ENCODE peak calls at places on chromosome 1, in six cellular contexts. G is A549, R is foreskin fibroblast, C is neuronal stem cell, U is DND-41, D is ovary. X is an unnamed sample.

GRCh38 chr1:170133663-170134062 is 12.1 kb upstream of the NTMT2 start:
- DNase-seq in G (no peak), R (peak; percentile 12), C (no peak), U (no peak), D (no peak), X (no peak)

GRCh38 chr1:21912038-21912758 is 24.9 kb downstream of the HSPG2 start:
- DNase-seq in G (no peak), R (no peak), C (no peak), U (no peak), D (no peak), X (no peak)

GRCh38 chr1:183567584-183567983 is 22.7 kb downstream of the NCF2 start:
- DNase-seq in G (no peak), R (peak; percentile 43), C (no peak), U (peak; percentile 32), D (no peak), X (peak; percentile 21)

GRCh38 chr1:159944623-159945455 is 574 bp downstream of the IGSF9 start:
- DNase-seq in G (no peak), R (no peak), C (no peak), U (no peak), D (no peak), X (no peak)

GRCh38 chr1:81511281-81511680 is 289.5 kb upstream of the ADGRL2 start:
- DNase-seq in G (no peak), R (no peak), C (no peak), U (no peak), D (no peak), X (no peak)

GRCh38 chr1:6048179-6048867 is 2.6 kb downstream of the KCNAB2 start:
- DNase-seq in G (no peak), R (no peak), C (no peak), U (no peak), D (no peak), X (no peak)

GRCh38 chr1:179762241-179762640 is 19.1 kb downstream of the FAM163A start:
- DNase-seq in G (no peak), R (no peak), C (no peak), U (no peak), D (no peak), X (no peak)

GRCh38 chr1:230333590-230334446 is 92.3 kb downstream of the PGBD5 start:
- DNase-seq in G (no peak), R (no peak), C (no peak), U (no peak), D (no peak), X (no peak)

GRCh38 chr1:118304722-118305344 is 119.8 kb upstream of the SPAG17 start:
- DNase-seq in G (no peak), R (peak; percentile 49), C (peak; percentile 24), U (no peak), D (no peak), X (peak; percentile 12)

GRCh38 chr1:32247452-32247851 is 430 bp downstream of the FAM167B start:
- DNase-seq in G (no peak), R (no peak), C (no peak), U (no peak), D (peak; percentile 31), X (no peak)

GRCh38 chr1:25608488-25609178 is 8.0 kb upstream of the MAN1C1 start:
- DNase-seq in G (peak; percentile 64), R (peak; percentile 85), C (peak; percentile 74), U (peak; percentile 83), D (peak; percentile 77), X (peak; percentile 83)

GRCh38 chr1:208219659-208220282 is 24.4 kb downstream of the PLXNA2 start:
- DNase-seq in G (no peak), R (peak; percentile 72), C (no peak), U (no peak), D (peak; percentile 70), X (no peak)

GRCh38 chr1:56577859-56578663 is 1.3 kb downstream of the PLPP3 start:
- DNase-seq in G (peak; percentile 26), R (peak; percentile 68), C (no peak), U (peak; percentile 21), D (peak; percentile 57), X (no peak)

GRCh38 chr1:213119794-213120193 is 68.8 kb downstream of the RPS6KC1 start:
- DNase-seq in G (no peak), R (no peak), C (no peak), U (no peak), D (no peak), X (no peak)

GRCh38 chr1:97013904-97014303 is 292.3 kb downstream of the PTBP2 start:
- DNase-seq in G (no peak), R (peak; percentile 81), C (no peak), U (no peak), D (no peak), X (no peak)

GRCh38 chr1:211378844-211379243 is 52.2 kb downstream of the TRAF5 start:
- DNase-seq in G (no peak), R (peak; percentile 78), C (no peak), U (no peak), D (no peak), X (no peak)

GRCh38 chr1:59151860-59152259 is 145.0 kb upstream of the FGGY start:
- DNase-seq in G (no peak), R (peak; percentile 29), C (no peak), U (no peak), D (no peak), X (no peak)

GRCh38 chr1:160646711-160647328 is at the start of gene SLAMF1:
- DNase-seq in G (no peak), R (no peak), C (no peak), U (peak; percentile 45), D (no peak), X (no peak)

GRCh38 chr1:201640624-201641023 is 101.7 kb downstream of the NAV1 start:
- DNase-seq in G (no peak), R (peak; percentile 94), C (no peak), U (no peak), D (peak; percentile 37), X (no peak)

GRCh38 chr1:239511865-239512264 is 125.5 kb downstream of the CHRM3 start:
- DNase-seq in G (no peak), R (no peak), C (peak; percentile 29), U (no peak), D (no peak), X (no peak)

GRCh38 chr1:209805341-209805781 is 581 bp downstream of the IRF6 start:
- DNase-seq in G (no peak), R (no peak), C (no peak), U (no peak), D (no peak), X (no peak)
- H3K4me3 ChIP-seq in G (no peak overlapping the region), R (no peak overlapping the region), C (no peak overlapping the region), U (no peak overlapping the region), D (peak overlapping the region; percentile 29), X (no peak overlapping the region)

GRCh38 chr1:15412843-15413242 is 3.2 kb downstream of the EFHD2 start:
- DNase-seq in G (no peak), R (no peak), C (no peak), U (no peak), D (no peak), X (no peak)
- H3K4me3 ChIP-seq in G (peak overlapping the region; percentile 97), R (no peak overlapping the region), C (no peak overlapping the region), U (no peak overlapping the region), D (no peak overlapping the region), X (no peak overlapping the region)

GRCh38 chr1:86430376-86430775 is 6.4 kb downstream of the CLCA2 start:
- DNase-seq in G (no peak), R (peak; percentile 17), C (no peak), U (no peak), D (no peak), X (no peak)
- H3K4me3 ChIP-seq in G (no peak overlapping the region), R (no peak overlapping the region), C (no peak overlapping the region), U (no peak overlapping the region), D (no peak overlapping the region), X (no peak overlapping the region)

DNA sequence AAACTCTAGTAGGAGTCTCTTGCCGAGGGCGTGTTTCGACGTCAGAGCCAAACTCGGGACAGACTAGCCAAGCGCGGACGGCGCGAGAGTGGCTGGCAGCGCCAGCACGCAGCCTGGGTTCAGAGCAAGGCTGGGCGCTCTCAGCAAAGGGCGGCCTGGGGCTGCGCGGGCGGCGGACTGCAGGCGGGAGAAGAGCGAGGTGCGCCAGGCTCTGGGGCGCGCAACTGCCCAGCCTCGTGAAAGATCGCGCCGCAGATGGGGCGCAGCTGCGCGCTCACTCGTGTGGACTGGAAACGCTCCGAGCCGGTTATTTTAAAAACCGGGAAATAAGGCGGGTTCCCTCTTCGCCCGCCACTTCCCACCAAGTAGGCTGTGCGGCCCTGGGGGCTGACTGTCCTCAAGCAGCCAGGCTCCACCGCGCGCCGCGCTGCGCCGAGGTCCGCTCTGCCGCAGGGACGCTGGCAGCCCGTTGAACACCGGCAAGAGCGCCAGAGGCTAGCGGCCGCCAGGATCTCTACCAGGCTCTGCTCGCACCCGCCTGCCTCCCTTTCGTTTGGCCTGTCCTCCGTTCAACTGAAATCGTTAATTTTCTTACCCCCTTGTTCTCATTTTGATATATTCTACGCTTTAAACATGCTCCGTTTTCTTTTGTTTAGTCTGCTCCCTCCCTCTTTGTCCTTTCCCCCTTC is 2.4 kb downstream of the ALX3 start:
- DNase-seq in G (no peak), R (peak; percentile 38), C (no peak), U (no peak), D (no peak), X (no peak)
- H3K4me3 ChIP-seq in G (no peak overlapping the region), R (peak overlapping the region; percentile 54), C (no peak overlapping the region), U (no peak overlapping the region), D (no peak overlapping the region), X (no peak overlapping the region)

GRCh38 chr1:205945056-205945455 is 1.8 kb upstream of the SLC26A9 start:
- DNase-seq in G (no peak), R (no peak), C (no peak), U (no peak), D (no peak), X (no peak)

GRCh38 chr1:205940710-205941109 is 2.5 kb downstream of the SLC26A9 start:
- DNase-seq in G (no peak), R (no peak), C (no peak), U (no peak), D (no peak), X (no peak)

GRCh38 chr1:205939690-205940330 is 3.4 kb downstream of the SLC26A9 start:
- DNase-seq in G (peak; percentile 58), R (no peak), C (peak; percentile 40), U (peak; percentile 20), D (no peak), X (peak; percentile 73)

GRCh38 chr1:205942631-205943159 is 561 bp downstream of the SLC26A9 start:
- DNase-seq in G (no peak), R (no peak), C (no peak), U (no peak), D (no peak), X (peak; percentile 22)

DNA sequence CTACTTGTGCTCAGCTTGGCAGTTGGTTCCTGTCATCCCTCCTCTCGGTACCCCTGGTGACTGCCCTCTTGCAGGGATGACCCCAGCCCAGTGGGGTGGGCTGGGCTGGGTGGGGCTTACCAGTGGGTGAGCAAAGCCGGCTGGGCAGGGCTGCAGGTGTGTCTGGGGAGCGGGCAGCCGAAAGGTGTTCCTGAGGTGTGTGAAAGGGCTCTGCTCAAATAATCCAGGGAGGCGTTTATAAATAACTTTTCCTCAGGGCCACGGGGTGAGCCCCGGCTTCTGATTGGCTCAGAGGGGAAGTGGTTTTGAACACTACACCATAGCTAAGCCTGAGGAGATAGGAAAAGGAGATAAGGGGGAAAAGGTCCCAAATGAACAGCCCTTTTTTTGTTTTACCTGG is at the start of gene SLC26A9:
- DNase-seq in G (no peak), R (no peak), C (no peak), U (no peak), D (no peak), X (no peak)
- H3K4me3 ChIP-seq in G (no peak within 1 kb of the TSS), R (no peak within 1 kb of the TSS), C (no peak within 1 kb of the TSS), U (no peak within 1 kb of the TSS), D (no peak within 1 kb of the TSS), X (no peak within 1 kb of the TSS)

GRCh38 chr1:150798509-150798908 is 9.6 kb downstream of the CTSK start:
- DNase-seq in G (no peak), R (peak; percentile 76), C (no peak), U (no peak), D (no peak), X (no peak)
- H3K4me3 ChIP-seq in G (no peak overlapping the region), R (no peak overlapping the region), C (no peak overlapping the region), U (no peak overlapping the region), D (no peak overlapping the region), X (no peak overlapping the region)

GRCh38 chr1:42934111-42934510 is 24.6 kb downstream of the SLC2A1 start:
- DNase-seq in G (no peak), R (no peak), C (no peak), U (no peak), D (no peak), X (no peak)
- H3K4me3 ChIP-seq in G (no peak overlapping the region), R (no peak overlapping the region), C (no peak overlapping the region), U (no peak overlapping the region), D (no peak overlapping the region), X (no peak overlapping the region)